ENCODE peak calls at places on chromosomes 13 and 19, in six cellular contexts. One of them, this sample, is unnamed.

GRCh38 chr13:24274452-24274971 is 34.9 kb upstream of the C1QTNF9 start:
- DNase-seq in EL: no peak
- DNase-seq in NCI-H1092: no peak
- DNase-seq in epithelial cell of prostate: no peak
- DNase-seq in activated naive CD4-positive, alpha-beta T cell treated with anti-CD3 and anti-CD28 coated beads, Interleukin-2, amount 10 ng/mL, durations not matched to agents 7 days and 5 days: peak
- DNase-seq in stimulated activated CD4-positive, alpha-beta T cell treated with anti-CD3 and anti-CD28 coated beads, Interleukin-12 subunit alpha, Interleukin-12 subunit beta, amount 100 ng/mL, for 4 hours: peak
- DNase-seq in this sample: no peak

GRCh38 chr19:35928507-35928906 is 7.7 kb upstream of the LRFN3 start:
- DNase-seq in EL: no peak
- DNase-seq in NCI-H1092: no peak
- DNase-seq in epithelial cell of prostate: no peak
- DNase-seq in activated naive CD4-positive, alpha-beta T cell treated with anti-CD3 and anti-CD28 coated beads, Interleukin-2, amount 10 ng/mL, durations not matched to agents 7 days and 5 days: no peak
- DNase-seq in stimulated activated CD4-positive, alpha-beta T cell treated with anti-CD3 and anti-CD28 coated beads, Interleukin-12 subunit alpha, Interleukin-12 subunit beta, amount 100 ng/mL, for 4 hours: no peak
- DNase-seq in this sample: no peak

GRCh38 chr13:20526664-20527063 is 1.0 kb upstream of the CRYL1 start:
- DNase-seq in EL: peak
- DNase-seq in NCI-H1092: no peak
- DNase-seq in epithelial cell of prostate: no peak
- DNase-seq in activated naive CD4-positive, alpha-beta T cell treated with anti-CD3 and anti-CD28 coated beads, Interleukin-2, amount 10 ng/mL, durations not matched to agents 7 days and 5 days: no peak
- DNase-seq in stimulated activated CD4-positive, alpha-beta T cell treated with anti-CD3 and anti-CD28 coated beads, Interleukin-12 subunit alpha, Interleukin-12 subunit beta, amount 100 ng/mL, for 4 hours: no peak
- DNase-seq in this sample: no peak

GRCh38 chr13:75864718-75865117 is 228.6 kb downstream of the LMO7 start:
- DNase-seq in EL: peak
- DNase-seq in NCI-H1092: no peak
- DNase-seq in epithelial cell of prostate: peak
- DNase-seq in activated naive CD4-positive, alpha-beta T cell treated with anti-CD3 and anti-CD28 coated beads, Interleukin-2, amount 10 ng/mL, durations not matched to agents 7 days and 5 days: no peak
- DNase-seq in stimulated activated CD4-positive, alpha-beta T cell treated with anti-CD3 and anti-CD28 coated beads, Interleukin-12 subunit alpha, Interleukin-12 subunit beta, amount 100 ng/mL, for 4 hours: no peak
- DNase-seq in this sample: no peak

GRCh38 chr13:113142876-113143275 is 15.6 kb upstream of the PROZ start:
- DNase-seq in EL: no peak
- DNase-seq in NCI-H1092: no peak
- DNase-seq in epithelial cell of prostate: no peak
- DNase-seq in activated naive CD4-positive, alpha-beta T cell treated with anti-CD3 and anti-CD28 coated beads, Interleukin-2, amount 10 ng/mL, durations not matched to agents 7 days and 5 days: no peak
- DNase-seq in stimulated activated CD4-positive, alpha-beta T cell treated with anti-CD3 and anti-CD28 coated beads, Interleukin-12 subunit alpha, Interleukin-12 subunit beta, amount 100 ng/mL, for 4 hours: no peak
- DNase-seq in this sample: no peak

GRCh38 chr19:1170938-1171754 is 2.9 kb downstream of the SBNO2 start:
- DNase-seq in EL: no peak
- DNase-seq in NCI-H1092: no peak
- DNase-seq in epithelial cell of prostate: no peak
- DNase-seq in activated naive CD4-positive, alpha-beta T cell treated with anti-CD3 and anti-CD28 coated beads, Interleukin-2, amount 10 ng/mL, durations not matched to agents 7 days and 5 days: no peak
- DNase-seq in stimulated activated CD4-positive, alpha-beta T cell treated with anti-CD3 and anti-CD28 coated beads, Interleukin-12 subunit alpha, Interleukin-12 subunit beta, amount 100 ng/mL, for 4 hours: no peak
- DNase-seq in this sample: no peak

GRCh38 chr13:84641491-84641890 is 759.2 kb upstream of the SLITRK1 start:
- DNase-seq in EL: peak
- DNase-seq in NCI-H1092: no peak
- DNase-seq in epithelial cell of prostate: no peak
- DNase-seq in activated naive CD4-positive, alpha-beta T cell treated with anti-CD3 and anti-CD28 coated beads, Interleukin-2, amount 10 ng/mL, durations not matched to agents 7 days and 5 days: no peak
- DNase-seq in stimulated activated CD4-positive, alpha-beta T cell treated with anti-CD3 and anti-CD28 coated beads, Interleukin-12 subunit alpha, Interleukin-12 subunit beta, amount 100 ng/mL, for 4 hours: no peak
- DNase-seq in this sample: no peak

GRCh38 chr13:49655906-49656305 is 27.6 kb downstream of the ARL11 start:
- DNase-seq in EL: peak
- DNase-seq in NCI-H1092: no peak
- DNase-seq in epithelial cell of prostate: no peak
- DNase-seq in activated naive CD4-positive, alpha-beta T cell treated with anti-CD3 and anti-CD28 coated beads, Interleukin-2, amount 10 ng/mL, durations not matched to agents 7 days and 5 days: no peak
- DNase-seq in stimulated activated CD4-positive, alpha-beta T cell treated with anti-CD3 and anti-CD28 coated beads, Interleukin-12 subunit alpha, Interleukin-12 subunit beta, amount 100 ng/mL, for 4 hours: no peak
- DNase-seq in this sample: no peak

GRCh38 chr13:25455146-25455545 is 83.4 kb downstream of the ATP8A2 start:
- DNase-seq in EL: no peak
- DNase-seq in NCI-H1092: peak
- DNase-seq in epithelial cell of prostate: peak
- DNase-seq in activated naive CD4-positive, alpha-beta T cell treated with anti-CD3 and anti-CD28 coated beads, Interleukin-2, amount 10 ng/mL, durations not matched to agents 7 days and 5 days: no peak
- DNase-seq in stimulated activated CD4-positive, alpha-beta T cell treated with anti-CD3 and anti-CD28 coated beads, Interleukin-12 subunit alpha, Interleukin-12 subunit beta, amount 100 ng/mL, for 4 hours: no peak
- DNase-seq in this sample: no peak

GRCh38 chr19:39372047-39372802 is 18.7 kb downstream of the PAF1 start:
- DNase-seq in EL: peak
- DNase-seq in NCI-H1092: no peak
- DNase-seq in epithelial cell of prostate: no peak
- DNase-seq in activated naive CD4-positive, alpha-beta T cell treated with anti-CD3 and anti-CD28 coated beads, Interleukin-2, amount 10 ng/mL, durations not matched to agents 7 days and 5 days: no peak
- DNase-seq in stimulated activated CD4-positive, alpha-beta T cell treated with anti-CD3 and anti-CD28 coated beads, Interleukin-12 subunit alpha, Interleukin-12 subunit beta, amount 100 ng/mL, for 4 hours: no peak
- DNase-seq in this sample: no peak

GRCh38 chr13:110015253-110015652 is 228.9 kb upstream of the IRS2 start:
- DNase-seq in EL: no peak
- DNase-seq in NCI-H1092: peak
- DNase-seq in epithelial cell of prostate: peak
- DNase-seq in activated naive CD4-positive, alpha-beta T cell treated with anti-CD3 and anti-CD28 coated beads, Interleukin-2, amount 10 ng/mL, durations not matched to agents 7 days and 5 days: no peak
- DNase-seq in stimulated activated CD4-positive, alpha-beta T cell treated with anti-CD3 and anti-CD28 coated beads, Interleukin-12 subunit alpha, Interleukin-12 subunit beta, amount 100 ng/mL, for 4 hours: no peak
- DNase-seq in this sample: peak

GRCh38 chr19:38023245-38023644 is 116.2 kb downstream of the SIPA1L3 start:
- DNase-seq in EL: peak
- DNase-seq in NCI-H1092: no peak
- DNase-seq in epithelial cell of prostate: no peak
- DNase-seq in activated naive CD4-positive, alpha-beta T cell treated with anti-CD3 and anti-CD28 coated beads, Interleukin-2, amount 10 ng/mL, durations not matched to agents 7 days and 5 days: no peak
- DNase-seq in stimulated activated CD4-positive, alpha-beta T cell treated with anti-CD3 and anti-CD28 coated beads, Interleukin-12 subunit alpha, Interleukin-12 subunit beta, amount 100 ng/mL, for 4 hours: no peak
- DNase-seq in this sample: no peak

GRCh38 chr19:57327993-57328392 is 7.7 kb downstream of the ZNF543 start:
- DNase-seq in EL: no peak
- DNase-seq in NCI-H1092: no peak
- DNase-seq in epithelial cell of prostate: no peak
- DNase-seq in activated naive CD4-positive, alpha-beta T cell treated with anti-CD3 and anti-CD28 coated beads, Interleukin-2, amount 10 ng/mL, durations not matched to agents 7 days and 5 days: no peak
- DNase-seq in stimulated activated CD4-positive, alpha-beta T cell treated with anti-CD3 and anti-CD28 coated beads, Interleukin-12 subunit alpha, Interleukin-12 subunit beta, amount 100 ng/mL, for 4 hours: no peak
- DNase-seq in this sample: no peak

GRCh38 chr13:59250276-59250990 is 913.3 kb downstream of the DIAPH3 start:
- DNase-seq in EL: no peak
- DNase-seq in NCI-H1092: no peak
- DNase-seq in epithelial cell of prostate: no peak
- DNase-seq in activated naive CD4-positive, alpha-beta T cell treated with anti-CD3 and anti-CD28 coated beads, Interleukin-2, amount 10 ng/mL, durations not matched to agents 7 days and 5 days: no peak
- DNase-seq in stimulated activated CD4-positive, alpha-beta T cell treated with anti-CD3 and anti-CD28 coated beads, Interleukin-12 subunit alpha, Interleukin-12 subunit beta, amount 100 ng/mL, for 4 hours: no peak
- DNase-seq in this sample: no peak

GRCh38 chr13:44300895-44301638 is 72.6 kb upstream of the SERP2 start:
- DNase-seq in EL: peak
- DNase-seq in NCI-H1092: peak
- DNase-seq in epithelial cell of prostate: peak
- DNase-seq in activated naive CD4-positive, alpha-beta T cell treated with anti-CD3 and anti-CD28 coated beads, Interleukin-2, amount 10 ng/mL, durations not matched to agents 7 days and 5 days: no peak
- DNase-seq in stimulated activated CD4-positive, alpha-beta T cell treated with anti-CD3 and anti-CD28 coated beads, Interleukin-12 subunit alpha, Interleukin-12 subunit beta, amount 100 ng/mL, for 4 hours: no peak
- DNase-seq in this sample: no peak

GRCh38 chr13:102701331-102701730 is 6.5 kb upstream of the METTL21C start:
- DNase-seq in EL: no peak
- DNase-seq in NCI-H1092: no peak
- DNase-seq in epithelial cell of prostate: no peak
- DNase-seq in activated naive CD4-positive, alpha-beta T cell treated with anti-CD3 and anti-CD28 coated beads, Interleukin-2, amount 10 ng/mL, durations not matched to agents 7 days and 5 days: no peak
- DNase-seq in stimulated activated CD4-positive, alpha-beta T cell treated with anti-CD3 and anti-CD28 coated beads, Interleukin-12 subunit alpha, Interleukin-12 subunit beta, amount 100 ng/mL, for 4 hours: no peak
- DNase-seq in this sample: no peak

GRCh38 chr19:45821103-45821521 is 6.0 kb upstream of the RSPH6A start:
- DNase-seq in EL: no peak
- DNase-seq in NCI-H1092: no peak
- DNase-seq in epithelial cell of prostate: no peak
- DNase-seq in activated naive CD4-positive, alpha-beta T cell treated with anti-CD3 and anti-CD28 coated beads, Interleukin-2, amount 10 ng/mL, durations not matched to agents 7 days and 5 days: no peak
- DNase-seq in stimulated activated CD4-positive, alpha-beta T cell treated with anti-CD3 and anti-CD28 coated beads, Interleukin-12 subunit alpha, Interleukin-12 subunit beta, amount 100 ng/mL, for 4 hours: no peak
- DNase-seq in this sample: no peak

GRCh38 chr19:14761607-14762006 is 16.8 kb downstream of the ADGRE2 start:
- DNase-seq in EL: no peak
- DNase-seq in NCI-H1092: no peak
- DNase-seq in epithelial cell of prostate: no peak
- DNase-seq in activated naive CD4-positive, alpha-beta T cell treated with anti-CD3 and anti-CD28 coated beads, Interleukin-2, amount 10 ng/mL, durations not matched to agents 7 days and 5 days: no peak
- DNase-seq in stimulated activated CD4-positive, alpha-beta T cell treated with anti-CD3 and anti-CD28 coated beads, Interleukin-12 subunit alpha, Interleukin-12 subunit beta, amount 100 ng/mL, for 4 hours: no peak
- DNase-seq in this sample: no peak

GRCh38 chr13:94988654-94989053 is 276.3 kb upstream of the SOX21 start:
- DNase-seq in EL: no peak
- DNase-seq in NCI-H1092: no peak
- DNase-seq in epithelial cell of prostate: no peak
- DNase-seq in activated naive CD4-positive, alpha-beta T cell treated with anti-CD3 and anti-CD28 coated beads, Interleukin-2, amount 10 ng/mL, durations not matched to agents 7 days and 5 days: no peak
- DNase-seq in stimulated activated CD4-positive, alpha-beta T cell treated with anti-CD3 and anti-CD28 coated beads, Interleukin-12 subunit alpha, Interleukin-12 subunit beta, amount 100 ng/mL, for 4 hours: no peak
- DNase-seq in this sample: no peak

GRCh38 chr13:49220035-49220855 is at the start of gene MLNR:
- DNase-seq in EL: no peak
- DNase-seq in NCI-H1092: no peak
- DNase-seq in epithelial cell of prostate: no peak
- DNase-seq in activated naive CD4-positive, alpha-beta T cell treated with anti-CD3 and anti-CD28 coated beads, Interleukin-2, amount 10 ng/mL, durations not matched to agents 7 days and 5 days: peak
- DNase-seq in stimulated activated CD4-positive, alpha-beta T cell treated with anti-CD3 and anti-CD28 coated beads, Interleukin-12 subunit alpha, Interleukin-12 subunit beta, amount 100 ng/mL, for 4 hours: peak
- DNase-seq in this sample: peak

GRCh38 chr19:34355201-34355600 is 9.8 kb upstream of the GPI start:
- DNase-seq in EL: no peak
- DNase-seq in NCI-H1092: no peak
- DNase-seq in epithelial cell of prostate: no peak
- DNase-seq in activated naive CD4-positive, alpha-beta T cell treated with anti-CD3 and anti-CD28 coated beads, Interleukin-2, amount 10 ng/mL, durations not matched to agents 7 days and 5 days: peak
- DNase-seq in stimulated activated CD4-positive, alpha-beta T cell treated with anti-CD3 and anti-CD28 coated beads, Interleukin-12 subunit alpha, Interleukin-12 subunit beta, amount 100 ng/mL, for 4 hours: no peak
- DNase-seq in this sample: no peak

GRCh38 chr19:45607071-45608029 is 5.3 kb upstream of the GPR4 start:
- DNase-seq in EL: peak
- DNase-seq in NCI-H1092: peak
- DNase-seq in epithelial cell of prostate: no peak
- DNase-seq in activated naive CD4-positive, alpha-beta T cell treated with anti-CD3 and anti-CD28 coated beads, Interleukin-2, amount 10 ng/mL, durations not matched to agents 7 days and 5 days: peak
- DNase-seq in stimulated activated CD4-positive, alpha-beta T cell treated with anti-CD3 and anti-CD28 coated beads, Interleukin-12 subunit alpha, Interleukin-12 subunit beta, amount 100 ng/mL, for 4 hours: peak
- DNase-seq in this sample: no peak

GRCh38 chr19:31232220-31232619 is 117.0 kb downstream of the TSHZ3 start:
- DNase-seq in EL: no peak
- DNase-seq in NCI-H1092: no peak
- DNase-seq in epithelial cell of prostate: no peak
- DNase-seq in activated naive CD4-positive, alpha-beta T cell treated with anti-CD3 and anti-CD28 coated beads, Interleukin-2, amount 10 ng/mL, durations not matched to agents 7 days and 5 days: no peak
- DNase-seq in stimulated activated CD4-positive, alpha-beta T cell treated with anti-CD3 and anti-CD28 coated beads, Interleukin-12 subunit alpha, Interleukin-12 subunit beta, amount 100 ng/mL, for 4 hours: no peak
- DNase-seq in this sample: no peak

GRCh38 chr19:1621021-1621420 is 15.8 kb upstream of the UQCR11 start:
- DNase-seq in EL: no peak
- DNase-seq in NCI-H1092: no peak
- DNase-seq in epithelial cell of prostate: no peak
- DNase-seq in activated naive CD4-positive, alpha-beta T cell treated with anti-CD3 and anti-CD28 coated beads, Interleukin-2, amount 10 ng/mL, durations not matched to agents 7 days and 5 days: no peak
- DNase-seq in stimulated activated CD4-positive, alpha-beta T cell treated with anti-CD3 and anti-CD28 coated beads, Interleukin-12 subunit alpha, Interleukin-12 subunit beta, amount 100 ng/mL, for 4 hours: no peak
- DNase-seq in this sample: no peak

GRCh38 chr19:34246340-34246739 is 8.0 kb upstream of the GARRE1 start:
- DNase-seq in EL: no peak
- DNase-seq in NCI-H1092: no peak
- DNase-seq in epithelial cell of prostate: no peak
- DNase-seq in activated naive CD4-positive, alpha-beta T cell treated with anti-CD3 and anti-CD28 coated beads, Interleukin-2, amount 10 ng/mL, durations not matched to agents 7 days and 5 days: no peak
- DNase-seq in stimulated activated CD4-positive, alpha-beta T cell treated with anti-CD3 and anti-CD28 coated beads, Interleukin-12 subunit alpha, Interleukin-12 subunit beta, amount 100 ng/mL, for 4 hours: no peak
- DNase-seq in this sample: no peak

GRCh38 chr19:16330368-16330801 is 5.8 kb downstream of the KLF2 start:
- DNase-seq in EL: peak
- DNase-seq in NCI-H1092: no peak
- DNase-seq in epithelial cell of prostate: peak
- DNase-seq in activated naive CD4-positive, alpha-beta T cell treated with anti-CD3 and anti-CD28 coated beads, Interleukin-2, amount 10 ng/mL, durations not matched to agents 7 days and 5 days: peak
- DNase-seq in stimulated activated CD4-positive, alpha-beta T cell treated with anti-CD3 and anti-CD28 coated beads, Interleukin-12 subunit alpha, Interleukin-12 subunit beta, amount 100 ng/mL, for 4 hours: peak
- DNase-seq in this sample: no peak

GRCh38 chr13:79898996-79899395 is 418.0 kb downstream of the NDFIP2 start:
- DNase-seq in EL: peak
- DNase-seq in NCI-H1092: no peak
- DNase-seq in epithelial cell of prostate: no peak
- DNase-seq in activated naive CD4-positive, alpha-beta T cell treated with anti-CD3 and anti-CD28 coated beads, Interleukin-2, amount 10 ng/mL, durations not matched to agents 7 days and 5 days: no peak
- DNase-seq in stimulated activated CD4-positive, alpha-beta T cell treated with anti-CD3 and anti-CD28 coated beads, Interleukin-12 subunit alpha, Interleukin-12 subunit beta, amount 100 ng/mL, for 4 hours: no peak
- DNase-seq in this sample: no peak

GRCh38 chr19:37936886-37937285 is 29.9 kb downstream of the SIPA1L3 start:
- DNase-seq in EL: no peak
- DNase-seq in NCI-H1092: no peak
- DNase-seq in epithelial cell of prostate: no peak
- DNase-seq in activated naive CD4-positive, alpha-beta T cell treated with anti-CD3 and anti-CD28 coated beads, Interleukin-2, amount 10 ng/mL, durations not matched to agents 7 days and 5 days: no peak
- DNase-seq in stimulated activated CD4-positive, alpha-beta T cell treated with anti-CD3 and anti-CD28 coated beads, Interleukin-12 subunit alpha, Interleukin-12 subunit beta, amount 100 ng/mL, for 4 hours: no peak
- DNase-seq in this sample: no peak

GRCh38 chr13:24005711-24006281 is 108.5 kb upstream of the C1QTNF9B start:
- DNase-seq in EL: no peak
- DNase-seq in NCI-H1092: no peak
- DNase-seq in epithelial cell of prostate: no peak
- DNase-seq in activated naive CD4-positive, alpha-beta T cell treated with anti-CD3 and anti-CD28 coated beads, Interleukin-2, amount 10 ng/mL, durations not matched to agents 7 days and 5 days: no peak
- DNase-seq in stimulated activated CD4-positive, alpha-beta T cell treated with anti-CD3 and anti-CD28 coated beads, Interleukin-12 subunit alpha, Interleukin-12 subunit beta, amount 100 ng/mL, for 4 hours: no peak
- DNase-seq in this sample: no peak

GRCh38 chr19:47713046-47714021 is at the start of gene EHD2:
- DNase-seq in EL: peak
- DNase-seq in NCI-H1092: no peak
- DNase-seq in epithelial cell of prostate: no peak
- DNase-seq in activated naive CD4-positive, alpha-beta T cell treated with anti-CD3 and anti-CD28 coated beads, Interleukin-2, amount 10 ng/mL, durations not matched to agents 7 days and 5 days: peak
- DNase-seq in stimulated activated CD4-positive, alpha-beta T cell treated with anti-CD3 and anti-CD28 coated beads, Interleukin-12 subunit alpha, Interleukin-12 subunit beta, amount 100 ng/mL, for 4 hours: peak
- DNase-seq in this sample: no peak

GRCh38 chr13:33321686-33322473 is 36.3 kb upstream of the STARD13 start:
- DNase-seq in EL: peak
- DNase-seq in NCI-H1092: no peak
- DNase-seq in epithelial cell of prostate: no peak
- DNase-seq in activated naive CD4-positive, alpha-beta T cell treated with anti-CD3 and anti-CD28 coated beads, Interleukin-2, amount 10 ng/mL, durations not matched to agents 7 days and 5 days: no peak
- DNase-seq in stimulated activated CD4-positive, alpha-beta T cell treated with anti-CD3 and anti-CD28 coated beads, Interleukin-12 subunit alpha, Interleukin-12 subunit beta, amount 100 ng/mL, for 4 hours: no peak
- DNase-seq in this sample: no peak